ENCODE peak calls at places on chromosomes 3 and 15, in ten cellular contexts. One of them, this sample, is unnamed.

GRCh38 chr15:66294932-66295235 is 1.5 kb downstream of the DIS3L start:
- DNase-seq in heart right ventricle: no peak
- DNase-seq in astrocyte: peak; percentile 40
- DNase-seq in vagina: no peak
- DNase-seq in colonic mucosa: no peak
- DNase-seq in cardiac muscle cell: peak; percentile 42
- DNase-seq in mucosa of descending colon: no peak
- DNase-seq in H1: no peak
- DNase-seq in BE2C: no peak
- DNase-seq in A549: no peak
- DNase-seq in this sample: no peak

GRCh38 chr3:110773413-110773954 is 298.1 kb upstream of the NECTIN3 start:
- DNase-seq in heart right ventricle: no peak
- DNase-seq in astrocyte: peak; percentile 86
- DNase-seq in vagina: no peak
- DNase-seq in colonic mucosa: no peak
- DNase-seq in cardiac muscle cell: peak; percentile 12
- DNase-seq in mucosa of descending colon: no peak
- DNase-seq in H1: no peak
- DNase-seq in BE2C: no peak
- DNase-seq in A549: peak; percentile 81
- DNase-seq in this sample: peak; percentile 94

GRCh38 chr3:15449489-15449888 is 22.1 kb downstream of the EAF1 start:
- DNase-seq in heart right ventricle: no peak
- DNase-seq in astrocyte: no peak
- DNase-seq in vagina: no peak
- DNase-seq in colonic mucosa: no peak
- DNase-seq in cardiac muscle cell: no peak
- DNase-seq in mucosa of descending colon: no peak
- DNase-seq in H1: no peak
- DNase-seq in BE2C: no peak
- DNase-seq in A549: no peak
- DNase-seq in this sample: no peak

GRCh38 chr3:169288548-169288947 is 375.0 kb downstream of the MECOM start:
- DNase-seq in heart right ventricle: no peak
- DNase-seq in astrocyte: no peak
- DNase-seq in vagina: no peak
- DNase-seq in colonic mucosa: no peak
- DNase-seq in cardiac muscle cell: no peak
- DNase-seq in mucosa of descending colon: no peak
- DNase-seq in H1: no peak
- DNase-seq in BE2C: no peak
- DNase-seq in A549: no peak
- DNase-seq in this sample: peak; percentile 21

GRCh38 chr3:132788299-132788698 is 66.1 kb upstream of the NPHP3 start:
- DNase-seq in heart right ventricle: peak; percentile 57
- DNase-seq in astrocyte: peak; percentile 71
- DNase-seq in vagina: no peak
- DNase-seq in colonic mucosa: no peak
- DNase-seq in cardiac muscle cell: peak; percentile 93
- DNase-seq in mucosa of descending colon: no peak
- DNase-seq in H1: no peak
- DNase-seq in BE2C: no peak
- DNase-seq in A549: no peak
- DNase-seq in this sample: no peak

GRCh38 chr3:150105886-150106612 is 135.4 kb upstream of the PFN2 start:
- DNase-seq in heart right ventricle: no peak
- DNase-seq in astrocyte: no peak
- DNase-seq in vagina: no peak
- DNase-seq in colonic mucosa: no peak
- DNase-seq in cardiac muscle cell: no peak
- DNase-seq in mucosa of descending colon: no peak
- DNase-seq in H1: no peak
- DNase-seq in BE2C: no peak
- DNase-seq in A549: no peak
- DNase-seq in this sample: no peak

GRCh38 chr3:155192957-155193746 is 100.3 kb downstream of the STRIT1 start:
- DNase-seq in heart right ventricle: no peak
- DNase-seq in astrocyte: no peak
- DNase-seq in vagina: no peak
- DNase-seq in colonic mucosa: no peak
- DNase-seq in cardiac muscle cell: no peak
- DNase-seq in mucosa of descending colon: no peak
- DNase-seq in H1: no peak
- DNase-seq in BE2C: no peak
- DNase-seq in A549: no peak
- DNase-seq in this sample: no peak

GRCh38 chr3:196323016-196323415 is 5.0 kb upstream of the DYNLT2B start:
- DNase-seq in heart right ventricle: no peak
- DNase-seq in astrocyte: no peak
- DNase-seq in vagina: no peak
- DNase-seq in colonic mucosa: no peak
- DNase-seq in cardiac muscle cell: no peak
- DNase-seq in mucosa of descending colon: no peak
- DNase-seq in H1: no peak
- DNase-seq in BE2C: no peak
- DNase-seq in A549: no peak
- DNase-seq in this sample: no peak

GRCh38 chr3:16460886-16461285 is 52.6 kb downstream of the RFTN1 start:
- DNase-seq in heart right ventricle: no peak
- DNase-seq in astrocyte: no peak
- DNase-seq in vagina: no peak
- DNase-seq in colonic mucosa: no peak
- DNase-seq in cardiac muscle cell: no peak
- DNase-seq in mucosa of descending colon: no peak
- DNase-seq in H1: no peak
- DNase-seq in BE2C: peak; percentile 48
- DNase-seq in A549: no peak
- DNase-seq in this sample: no peak

GRCh38 chr3:16461463-16462245 is 51.8 kb downstream of the RFTN1 start:
- DNase-seq in heart right ventricle: no peak
- DNase-seq in astrocyte: no peak
- DNase-seq in vagina: no peak
- DNase-seq in colonic mucosa: no peak
- DNase-seq in cardiac muscle cell: no peak
- DNase-seq in mucosa of descending colon: no peak
- DNase-seq in H1: no peak
- DNase-seq in BE2C: peak; percentile 66
- DNase-seq in A549: no peak
- DNase-seq in this sample: no peak

GRCh38 chr3:16463119-16463518 is 50.4 kb downstream of the RFTN1 start:
- DNase-seq in heart right ventricle: no peak
- DNase-seq in astrocyte: no peak
- DNase-seq in vagina: no peak
- DNase-seq in colonic mucosa: no peak
- DNase-seq in cardiac muscle cell: no peak
- DNase-seq in mucosa of descending colon: no peak
- DNase-seq in H1: no peak
- DNase-seq in BE2C: no peak
- DNase-seq in A549: no peak
- DNase-seq in this sample: no peak

GRCh38 chr3:16463914-16464313 is 49.6 kb downstream of the RFTN1 start:
- DNase-seq in heart right ventricle: no peak
- DNase-seq in astrocyte: no peak
- DNase-seq in vagina: no peak
- DNase-seq in colonic mucosa: no peak
- DNase-seq in cardiac muscle cell: peak; percentile 40
- DNase-seq in mucosa of descending colon: no peak
- DNase-seq in H1: no peak
- DNase-seq in BE2C: no peak
- DNase-seq in A549: no peak
- DNase-seq in this sample: no peak

GRCh38 chr3:16462679-16463078 is 50.8 kb downstream of the RFTN1 start:
- DNase-seq in heart right ventricle: no peak
- DNase-seq in astrocyte: no peak
- DNase-seq in vagina: no peak
- DNase-seq in colonic mucosa: no peak
- DNase-seq in cardiac muscle cell: no peak
- DNase-seq in mucosa of descending colon: no peak
- DNase-seq in H1: no peak
- DNase-seq in BE2C: no peak
- DNase-seq in A549: no peak
- DNase-seq in this sample: no peak
- H3K4me1 ChIP-seq in heart right ventricle: peaks cover 52% of the 10 kb centered on the region
- H3K4me1 ChIP-seq in astrocyte: peaks cover 3% of the 10 kb centered on the region
- H3K4me1 ChIP-seq in vagina: no peaks in the 10 kb centered on the region
- H3K4me1 ChIP-seq in colonic mucosa: no peaks in the 10 kb centered on the region
- H3K4me1 ChIP-seq in cardiac muscle cell: peaks cover 30% of the 10 kb centered on the region
- H3K4me1 ChIP-seq in mucosa of descending colon: no peaks in the 10 kb centered on the region
- H3K4me1 ChIP-seq in H1: peaks cover 2% of the 10 kb centered on the region
- H3K4me1 ChIP-seq in BE2C: peaks cover 10% of the 10 kb centered on the region
- H3K4me1 ChIP-seq in A549: no peaks in the 10 kb centered on the region
- H3K4me1 ChIP-seq in this sample: peaks cover 8% of the 10 kb centered on the region

GRCh38 chr3:162799910-162800309 is 1303.3 kb downstream of the OTOL1 start:
- DNase-seq in heart right ventricle: no peak
- DNase-seq in astrocyte: no peak
- DNase-seq in vagina: no peak
- DNase-seq in colonic mucosa: no peak
- DNase-seq in cardiac muscle cell: no peak
- DNase-seq in mucosa of descending colon: no peak
- DNase-seq in H1: no peak
- DNase-seq in BE2C: no peak
- DNase-seq in A549: no peak
- DNase-seq in this sample: no peak
- TF ChIP-seq CTCF in heart right ventricle: no peak
- TF ChIP-seq CTCF in astrocyte: no peak
- TF ChIP-seq CTCF in vagina: no peak
- TF ChIP-seq CTCF in colonic mucosa: no peak
- TF ChIP-seq CTCF in cardiac muscle cell: no peak
- TF ChIP-seq CTCF in mucosa of descending colon: no peak
- TF ChIP-seq CTCF in H1: no peak
- TF ChIP-seq CTCF in BE2C: peak; percentile 24
- TF ChIP-seq CTCF in A549: no peak
- TF ChIP-seq CTCF in this sample: no peak

GRCh38 chr15:59396660-59397059 is 24.0 kb upstream of the MYO1E start:
- DNase-seq in heart right ventricle: no peak
- DNase-seq in astrocyte: no peak
- DNase-seq in vagina: no peak
- DNase-seq in colonic mucosa: no peak
- DNase-seq in cardiac muscle cell: no peak
- DNase-seq in mucosa of descending colon: no peak
- DNase-seq in H1: no peak
- DNase-seq in BE2C: no peak
- DNase-seq in A549: no peak
- DNase-seq in this sample: no peak

GRCh38 chr15:59399465-59400102 is 26.9 kb upstream of the MYO1E start:
- DNase-seq in heart right ventricle: no peak
- DNase-seq in astrocyte: no peak
- DNase-seq in vagina: no peak
- DNase-seq in colonic mucosa: no peak
- DNase-seq in cardiac muscle cell: no peak
- DNase-seq in mucosa of descending colon: no peak
- DNase-seq in H1: no peak
- DNase-seq in BE2C: no peak
- DNase-seq in A549: no peak
- DNase-seq in this sample: no peak

GRCh38 chr15:59401810-59402569 is 29.3 kb upstream of the MYO1E start:
- DNase-seq in heart right ventricle: no peak
- DNase-seq in astrocyte: no peak
- DNase-seq in vagina: no peak
- DNase-seq in colonic mucosa: peak; percentile 50
- DNase-seq in cardiac muscle cell: no peak
- DNase-seq in mucosa of descending colon: no peak
- DNase-seq in H1: no peak
- DNase-seq in BE2C: no peak
- DNase-seq in A549: no peak
- DNase-seq in this sample: no peak

GRCh38 chr15:59398220-59398619 is 25.5 kb upstream of the MYO1E start:
- DNase-seq in heart right ventricle: no peak
- DNase-seq in astrocyte: no peak
- DNase-seq in vagina: no peak
- DNase-seq in colonic mucosa: no peak
- DNase-seq in cardiac muscle cell: no peak
- DNase-seq in mucosa of descending colon: no peak
- DNase-seq in H1: no peak
- DNase-seq in BE2C: no peak
- DNase-seq in A549: no peak
- DNase-seq in this sample: no peak

DNA sequence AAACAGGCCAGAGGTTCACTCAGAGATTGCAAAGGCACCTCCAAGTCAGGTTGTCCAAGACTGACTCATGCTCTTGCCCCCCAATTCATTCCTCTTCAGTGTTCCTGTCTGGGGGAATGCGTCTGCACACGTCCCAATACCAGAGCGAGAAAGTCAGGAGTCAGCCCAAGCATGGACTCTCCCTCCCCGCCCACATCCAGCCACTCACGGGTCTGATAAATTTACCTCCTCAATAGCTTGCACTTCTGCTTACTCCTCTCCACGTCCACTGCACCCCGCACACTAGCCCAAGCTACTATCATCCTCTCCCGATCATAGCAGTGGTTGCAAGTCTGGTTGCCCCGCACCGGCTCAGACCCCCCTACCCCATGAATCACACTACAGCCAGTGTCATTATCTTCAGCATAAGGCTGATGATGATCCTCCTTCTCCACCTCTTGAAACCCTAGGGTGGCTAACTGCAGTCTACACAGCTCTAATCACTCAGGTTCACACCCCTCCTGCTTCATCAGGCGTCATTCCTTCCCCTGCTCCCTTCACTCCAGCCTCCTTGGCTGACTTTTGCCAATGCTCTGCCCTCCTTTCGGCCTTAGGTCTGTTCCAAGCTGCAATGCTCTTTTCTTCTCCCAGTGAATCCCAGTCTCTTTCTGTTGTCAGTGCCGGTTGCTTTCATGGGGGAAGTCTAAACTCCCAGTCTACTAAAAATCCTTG is 27.6 kb upstream of the MYO1E start:
- DNase-seq in heart right ventricle: no peak
- DNase-seq in astrocyte: no peak
- DNase-seq in vagina: no peak
- DNase-seq in colonic mucosa: no peak
- DNase-seq in cardiac muscle cell: no peak
- DNase-seq in mucosa of descending colon: no peak
- DNase-seq in H1: no peak
- DNase-seq in BE2C: no peak
- DNase-seq in A549: no peak
- DNase-seq in this sample: no peak
- H3K4me1 ChIP-seq in heart right ventricle: peaks cover 16% of the 10 kb centered on the region
- H3K4me1 ChIP-seq in astrocyte: no peaks in the 10 kb centered on the region
- H3K4me1 ChIP-seq in vagina: no peaks in the 10 kb centered on the region
- H3K4me1 ChIP-seq in colonic mucosa: no peaks in the 10 kb centered on the region
- H3K4me1 ChIP-seq in cardiac muscle cell: no peaks in the 10 kb centered on the region
- H3K4me1 ChIP-seq in mucosa of descending colon: peaks cover 13% of the 10 kb centered on the region
- H3K4me1 ChIP-seq in H1: peaks cover 17% of the 10 kb centered on the region
- H3K4me1 ChIP-seq in BE2C: no peaks in the 10 kb centered on the region
- H3K4me1 ChIP-seq in A549: peaks cover 14% of the 10 kb centered on the region
- H3K4me1 ChIP-seq in this sample: no peaks in the 10 kb centered on the region

GRCh38 chr3:112811917-112812660 is 34.6 kb downstream of the CD200R1L start:
- DNase-seq in heart right ventricle: no peak
- DNase-seq in astrocyte: no peak
- DNase-seq in vagina: no peak
- DNase-seq in colonic mucosa: no peak
- DNase-seq in cardiac muscle cell: no peak
- DNase-seq in mucosa of descending colon: no peak
- DNase-seq in H1: no peak
- DNase-seq in BE2C: no peak
- DNase-seq in A549: no peak
- DNase-seq in this sample: no peak

GRCh38 chr3:112813723-112814171 is 32.9 kb downstream of the CD200R1L start:
- DNase-seq in heart right ventricle: peak; percentile 8
- DNase-seq in astrocyte: peak; percentile 74
- DNase-seq in vagina: no peak
- DNase-seq in colonic mucosa: no peak
- DNase-seq in cardiac muscle cell: peak; percentile 75
- DNase-seq in mucosa of descending colon: no peak
- DNase-seq in H1: no peak
- DNase-seq in BE2C: no peak
- DNase-seq in A549: no peak
- DNase-seq in this sample: no peak

GRCh38 chr3:112813016-112813415 is 33.6 kb downstream of the CD200R1L start:
- DNase-seq in heart right ventricle: no peak
- DNase-seq in astrocyte: no peak
- DNase-seq in vagina: no peak
- DNase-seq in colonic mucosa: no peak
- DNase-seq in cardiac muscle cell: peak; percentile 47
- DNase-seq in mucosa of descending colon: no peak
- DNase-seq in H1: no peak
- DNase-seq in BE2C: no peak
- DNase-seq in A549: no peak
- DNase-seq in this sample: no peak

GRCh38 chr3:112815981-112816380 is 30.7 kb downstream of the CD200R1L start:
- DNase-seq in heart right ventricle: no peak
- DNase-seq in astrocyte: peak; percentile 55
- DNase-seq in vagina: no peak
- DNase-seq in colonic mucosa: no peak
- DNase-seq in cardiac muscle cell: no peak
- DNase-seq in mucosa of descending colon: no peak
- DNase-seq in H1: no peak
- DNase-seq in BE2C: no peak
- DNase-seq in A549: no peak
- DNase-seq in this sample: no peak

GRCh38 chr3:112814256-112814655 is 32.4 kb downstream of the CD200R1L start:
- DNase-seq in heart right ventricle: no peak
- DNase-seq in astrocyte: peak; percentile 74
- DNase-seq in vagina: no peak
- DNase-seq in colonic mucosa: no peak
- DNase-seq in cardiac muscle cell: peak; percentile 91
- DNase-seq in mucosa of descending colon: no peak
- DNase-seq in H1: no peak
- DNase-seq in BE2C: no peak
- DNase-seq in A549: peak; percentile 82
- DNase-seq in this sample: no peak
- TF ChIP-seq CTCF in heart right ventricle: peak; percentile 60
- TF ChIP-seq CTCF in astrocyte: peak; percentile 54
- TF ChIP-seq CTCF in vagina: peak; percentile 70
- TF ChIP-seq CTCF in colonic mucosa: no peak
- TF ChIP-seq CTCF in cardiac muscle cell: peak; percentile 65
- TF ChIP-seq CTCF in mucosa of descending colon: no peak
- TF ChIP-seq CTCF in H1: peak; percentile 42
- TF ChIP-seq CTCF in BE2C: peak; percentile 26
- TF ChIP-seq CTCF in A549: peak; percentile 83
- TF ChIP-seq CTCF in this sample: peak; percentile 28

This sample was measured in Caco-2.